ENCODE peak calls at places on chromosome 21, in six cellular contexts. H is colonic mucosa, L is endodermal cell, Y is neural progenitor cell, C is kidney epithelial cell, B is astrocyte of the spinal cord. K is an unnamed sample.

GRCh38 chr21:41647806-41648561 is 118.9 kb downstream of the RIPK4 start:
- DNase-seq in L (no peak), H (no peak), B (no peak), C (no peak), Y (no peak), K (no peak)

GRCh38 chr21:40512590-40512989 is 334.4 kb downstream of the DSCAM start:
- DNase-seq in B (no peak), Y (peak; percentile 16), C (no peak), L (peak; percentile 82), H (no peak), K (peak; percentile 60)

GRCh38 chr21:29885491-29885890 is 54.3 kb downstream of the GRIK1 start:
- DNase-seq in H (no peak), C (no peak), Y (no peak), B (no peak), L (no peak), K (no peak)

GRCh38 chr21:25331286-25331685 is 276.0 kb downstream of the MRPL39 start:
- DNase-seq in H (no peak), L (no peak), B (no peak), C (no peak), Y (no peak), K (no peak)

GRCh38 chr21:36569511-36569910 is 89.6 kb upstream of the CLDN14 start:
- DNase-seq in B (no peak), Y (no peak), C (no peak), L (no peak), H (no peak), K (no peak)

GRCh38 chr21:34732388-34732821 is 63.6 kb downstream of the CLIC6 start:
- DNase-seq in L (no peak), Y (no peak), H (no peak), B (no peak), C (no peak), K (no peak)

GRCh38 chr21:38284221-38284620 is 27.4 kb downstream of the KCNJ15 start:
- DNase-seq in B (no peak), H (no peak), C (no peak), Y (no peak), L (no peak), K (no peak)

GRCh38 chr21:38351961-38352521 is 95.2 kb downstream of the KCNJ15 start:
- DNase-seq in C (peak; percentile 90), B (peak; percentile 92), L (peak; percentile 66), H (no peak), Y (no peak), K (no peak)

GRCh38 chr21:44911384-44912157 is 9.1 kb downstream of the ITGB2 start:
- DNase-seq in B (no peak), L (peak; percentile 61), C (no peak), Y (no peak), H (peak; percentile 88), K (no peak)

GRCh38 chr21:31072486-31072885 is 34.2 kb upstream of the KRTAP19-8 start:
- DNase-seq in C (no peak), L (no peak), B (no peak), H (no peak), Y (no peak), K (peak; percentile 41)

GRCh38 chr21:21232320-21232719 is 234.1 kb downstream of the NCAM2 start:
- DNase-seq in B (peak; percentile 66), L (no peak), H (no peak), Y (peak; percentile 42), C (no peak), K (peak; percentile 16)

GRCh38 chr21:38434913-38435533 is 63.3 kb downstream of the ERG start:
- DNase-seq in C (peak; percentile 39), Y (no peak), L (no peak), B (peak; percentile 90), H (no peak), K (peak; percentile 41)

GRCh38 chr21:36891692-36892091 is 74.8 kb downstream of the HLCS start:
- DNase-seq in Y (no peak), H (no peak), B (no peak), L (no peak), C (no peak), K (no peak)

GRCh38 chr21:14942801-14943490 is 121.9 kb downstream of the NRIP1 start:
- DNase-seq in C (no peak), Y (no peak), B (peak; percentile 27), H (no peak), L (no peak), K (no peak)

GRCh38 chr21:18951291-18952038 is 547.9 kb upstream of the TMPRSS15 start:
- DNase-seq in Y (peak; percentile 84), H (peak; percentile 42), C (peak; percentile 5), B (peak; percentile 12), L (peak; percentile 82), K (peak; percentile 23)

GRCh38 chr21:40595806-40596205 is 251.2 kb downstream of the DSCAM start:
- DNase-seq in L (no peak), C (no peak), B (no peak), H (no peak), Y (no peak), K (no peak)

GRCh38 chr21:14995695-14996490 is 68.9 kb downstream of the NRIP1 start:
- DNase-seq in C (no peak), L (no peak), Y (no peak), B (peak; percentile 57), H (no peak), K (no peak)

GRCh38 chr21:34609244-34609950 is 5.5 kb downstream of the RCAN1 start:
- DNase-seq in B (no peak), L (no peak), Y (no peak), C (no peak), H (peak; percentile 0), K (no peak)

GRCh38 chr21:42461881-42462877 is 33.8 kb downstream of the RSPH1 start:
- DNase-seq in B (no peak), Y (no peak), C (peak; percentile 50), L (peak; percentile 57), H (peak; percentile 85), K (peak; percentile 78)

GRCh38 chr21:36750579-36750959 is 51.7 kb downstream of the SIM2 start:
- DNase-seq in L (no peak), Y (no peak), B (no peak), C (no peak), H (no peak), K (no peak)

GRCh38 chr21:46122241-46122671 is 24.3 kb downstream of the COL6A2 start:
- DNase-seq in B (peak; percentile 77), Y (no peak), C (no peak), H (no peak), L (no peak), K (no peak)
- H3K4me3 ChIP-seq in B (no peak overlapping the region), Y (no peak overlapping the region), C (no peak overlapping the region), H (no peak overlapping the region), L (no peak overlapping the region), K (no peak overlapping the region)

DNA sequence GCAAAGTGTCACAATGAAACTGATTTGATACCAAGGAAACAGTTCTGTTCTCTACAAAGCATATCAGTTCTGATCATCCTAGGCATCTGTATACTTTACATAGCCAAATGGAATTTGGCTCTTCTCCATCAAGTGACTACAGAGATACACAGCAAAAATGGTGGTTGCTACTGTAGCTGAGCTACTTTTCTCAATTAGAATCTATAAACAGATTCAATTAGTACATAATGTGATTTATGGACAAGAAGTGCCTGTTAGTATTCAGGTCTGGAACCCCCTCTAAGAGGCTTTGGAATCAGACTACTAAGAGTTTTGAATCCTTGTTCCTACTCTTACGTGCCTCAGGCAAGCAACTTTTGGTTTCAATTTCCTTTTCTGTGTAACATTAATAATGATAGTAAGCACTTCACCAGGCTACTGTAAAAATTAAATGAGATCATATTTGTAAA is 25.5 kb downstream of the C21orf91 start:
- DNase-seq in B (peak; percentile 60), Y (no peak), L (no peak), C (no peak), H (no peak), K (no peak)
- H3K4me3 ChIP-seq in B (peak overlapping the region; percentile 6), Y (no peak overlapping the region), L (no peak overlapping the region), C (no peak overlapping the region), H (no peak overlapping the region), K (no peak overlapping the region)

DNA sequence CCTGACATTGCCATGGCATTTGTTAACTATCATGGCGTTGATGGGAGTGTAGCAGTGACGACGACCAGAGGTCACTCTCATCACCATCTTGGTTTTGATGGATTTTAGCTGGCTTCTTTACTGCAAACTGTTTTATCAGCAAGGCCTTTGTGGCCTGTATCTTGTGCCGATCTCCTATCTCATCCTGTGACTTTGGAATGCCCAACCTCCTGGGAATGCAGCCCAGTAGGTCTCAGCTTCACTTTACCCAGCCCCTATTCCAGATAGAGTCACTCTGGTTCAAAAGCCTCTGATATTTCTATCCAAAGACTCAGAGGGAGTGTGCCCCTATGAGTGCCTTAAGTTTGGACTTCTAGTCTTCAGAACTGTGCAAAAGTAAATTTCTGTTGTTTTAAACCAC is 130.1 kb downstream of the ADAMTS1 start:
- DNase-seq in L (peak; percentile 65), B (no peak), H (no peak), C (no peak), Y (no peak), K (no peak)
- H3K4me3 ChIP-seq in L (peak overlapping the region; percentile 60), B (no peak overlapping the region), H (no peak overlapping the region), C (no peak overlapping the region), Y (no peak overlapping the region), K (no peak overlapping the region)

GRCh38 chr21:33268392-33268735 is 2.2 kb downstream of the IL10RB start:
- DNase-seq in Y (no peak), C (no peak), H (peak; percentile 42), L (peak; percentile 26), B (no peak), K (no peak)

GRCh38 chr21:33266784-33267135 is 593 bp downstream of the IL10RB start:
- DNase-seq in B (no peak), Y (no peak), H (peak; percentile 35), C (no peak), L (no peak), K (no peak)

GRCh38 chr21:33265664-33266049 is 510 bp upstream of the IL10RB start:
- DNase-seq in L (peak; percentile 52), H (peak; percentile 50), Y (peak; percentile 45), C (no peak), B (no peak), K (no peak)

GRCh38 chr21:33266050-33266783 is at the start of gene IL10RB:
- DNase-seq in L (peak; percentile 88), H (peak; percentile 87), Y (peak; percentile 88), C (no peak), B (peak; percentile 60), K (peak; percentile 79)

GRCh38 chr21:33267250-33267649 is 1.1 kb downstream of the IL10RB start:
- DNase-seq in H (no peak), C (no peak), L (no peak), Y (no peak), B (no peak), K (no peak)
- H3K4me3 ChIP-seq in H (peak overlapping the region; percentile 91), C (peak overlapping the region; percentile 81), L (peak overlapping the region; percentile 81), Y (peak overlapping the region; percentile 68), B (peak overlapping the region; percentile 79), K (peak overlapping the region; percentile 84)

GRCh38 chr21:28627261-28627660 is 365.4 kb downstream of the LTN1 start:
- DNase-seq in L (no peak), Y (no peak), B (no peak), H (no peak), C (no peak), K (no peak)
- H3K4me3 ChIP-seq in L (no peak overlapping the region), Y (no peak overlapping the region), B (no peak overlapping the region), H (no peak overlapping the region), C (no peak overlapping the region), K (no peak overlapping the region)